ENCODE peak calls at places on chromosomes 1 and 21, in four cellular contexts. One of them, this sample, is unnamed. For H3K4me1, the result is how much of the 10 kb centered on the place peaks cover.

GRCh38 chr1:72540674-72541073 is 258.3 kb upstream of the NEGR1 start:
- DNase-seq in mesendoderm: no peak
- DNase-seq in K562: no peak
- DNase-seq in MM.1S: no peak
- DNase-seq in this sample: no peak

GRCh38 chr1:209577346-209577745 is 6.2 kb upstream of the CAMK1G start:
- DNase-seq in mesendoderm: no peak
- DNase-seq in K562: no peak
- DNase-seq in MM.1S: no peak
- DNase-seq in this sample: no peak

GRCh38 chr1:161200992-161201827 is 957 bp upstream of the NDUFS2 start:
- DNase-seq in mesendoderm: no peak
- DNase-seq in K562: peak
- DNase-seq in MM.1S: no peak
- DNase-seq in this sample: peak

GRCh38 chr1:102842606-102843005 is 265.7 kb downstream of the COL11A1 start:
- DNase-seq in mesendoderm: peak
- DNase-seq in K562: no peak
- DNase-seq in MM.1S: no peak
- DNase-seq in this sample: no peak

GRCh38 chr1:229318056-229318455 is 24.8 kb downstream of the CCSAP start:
- DNase-seq in mesendoderm: peak
- DNase-seq in K562: no peak
- DNase-seq in MM.1S: no peak
- DNase-seq in this sample: no peak

GRCh38 chr21:37915941-37916794 is at the start of gene KCNJ6:
- DNase-seq in mesendoderm: peak
- DNase-seq in K562: peak
- DNase-seq in MM.1S: no peak
- DNase-seq in this sample: peak

GRCh38 chr21:14273736-14274538 is 58.0 kb downstream of the RBM11 start:
- DNase-seq in mesendoderm: peak
- DNase-seq in K562: peak
- DNase-seq in MM.1S: no peak
- DNase-seq in this sample: peak

GRCh38 chr1:150121236-150121862 is 28.4 kb upstream of the PLEKHO1 start:
- DNase-seq in mesendoderm: no peak
- DNase-seq in K562: no peak
- DNase-seq in MM.1S: no peak
- DNase-seq in this sample: no peak

GRCh38 chr1:156772728-156773497 is 5.6 kb downstream of the PRCC start:
- DNase-seq in mesendoderm: peak
- DNase-seq in K562: peak
- DNase-seq in MM.1S: no peak
- DNase-seq in this sample: no peak

GRCh38 chr1:48007044-48007443 is 9.9 kb upstream of the TRABD2B start:
- DNase-seq in mesendoderm: no peak
- DNase-seq in K562: peak
- DNase-seq in MM.1S: peak
- DNase-seq in this sample: no peak

GRCh38 chr1:979744-980072 is 2.2 kb downstream of the PERM1 start:
- DNase-seq in mesendoderm: no peak
- DNase-seq in K562: no peak
- DNase-seq in MM.1S: no peak
- DNase-seq in this sample: no peak

GRCh38 chr1:154178006-154178405 is 13.9 kb downstream of the TPM3 start:
- DNase-seq in mesendoderm: no peak
- DNase-seq in K562: peak
- DNase-seq in MM.1S: no peak
- DNase-seq in this sample: no peak

GRCh38 chr1:239672256-239672655 is 285.9 kb downstream of the CHRM3 start:
- DNase-seq in mesendoderm: peak
- DNase-seq in K562: no peak
- DNase-seq in MM.1S: no peak
- DNase-seq in this sample: no peak

GRCh38 chr21:29260461-29260860 is 38.3 kb upstream of the BACH1 start:
- DNase-seq in mesendoderm: no peak
- DNase-seq in K562: no peak
- DNase-seq in MM.1S: no peak
- DNase-seq in this sample: no peak

GRCh38 chr1:204509186-204509635 is 7.0 kb upstream of the MDM4 start:
- DNase-seq in mesendoderm: no peak
- DNase-seq in K562: no peak
- DNase-seq in MM.1S: no peak
- DNase-seq in this sample: no peak

GRCh38 chr1:177106614-177107365 is 57.7 kb downstream of the ASTN1 start:
- DNase-seq in mesendoderm: no peak
- DNase-seq in K562: no peak
- DNase-seq in MM.1S: no peak
- DNase-seq in this sample: no peak

GRCh38 chr1:168092566-168093355 is 44.0 kb downstream of the GPR161 start:
- DNase-seq in mesendoderm: peak
- DNase-seq in K562: peak
- DNase-seq in MM.1S: no peak
- DNase-seq in this sample: peak

GRCh38 chr1:185532853-185533252 is 201.3 kb upstream of the HMCN1 start:
- DNase-seq in mesendoderm: no peak
- DNase-seq in K562: no peak
- DNase-seq in MM.1S: no peak
- DNase-seq in this sample: no peak

GRCh38 chr1:169692766-169693460 is 18.5 kb downstream of the SELL start:
- DNase-seq in mesendoderm: no peak
- DNase-seq in K562: no peak
- DNase-seq in MM.1S: peak
- DNase-seq in this sample: no peak

GRCh38 chr1:10866314-10867091 is 70.1 kb upstream of the CASZ1 start:
- DNase-seq in mesendoderm: peak
- DNase-seq in K562: peak
- DNase-seq in MM.1S: no peak
- DNase-seq in this sample: peak

GRCh38 chr1:39886757-39887231 is 3.5 kb upstream of the TRIT1 start:
- DNase-seq in mesendoderm: peak
- DNase-seq in K562: no peak
- DNase-seq in MM.1S: no peak
- DNase-seq in this sample: no peak

GRCh38 chr1:2044510-2045319 is 5.5 kb upstream of the PRKCZ start:
- DNase-seq in mesendoderm: peak
- DNase-seq in K562: peak
- DNase-seq in MM.1S: peak
- DNase-seq in this sample: peak

GRCh38 chr21:45640001-45640887 is 3.3 kb upstream of the PCBP3 start:
- DNase-seq in mesendoderm: peak
- DNase-seq in K562: no peak
- DNase-seq in MM.1S: peak
- DNase-seq in this sample: peak
- H3K9ac ChIP-seq in mesendoderm: no peak
- H3K9ac ChIP-seq in K562: no peak
- H3K9ac ChIP-seq in MM.1S: peak
- H3K9ac ChIP-seq in this sample: no peak

GRCh38 chr1:69573911-69574310 is 6.2 kb downstream of the LRRC7 start:
- DNase-seq in mesendoderm: no peak
- DNase-seq in K562: no peak
- DNase-seq in MM.1S: no peak
- DNase-seq in this sample: no peak
- H3K27ac ChIP-seq in mesendoderm: no peak
- H3K27ac ChIP-seq in K562: no peak
- H3K27ac ChIP-seq in MM.1S: no peak
- H3K27ac ChIP-seq in this sample: no peak

GRCh38 chr1:235639586-235640205 is 9.9 kb downstream of the GNG4 start:
- DNase-seq in mesendoderm: no peak
- DNase-seq in K562: no peak
- DNase-seq in MM.1S: no peak
- DNase-seq in this sample: peak

GRCh38 chr1:235640580-235640979 is 9.0 kb downstream of the GNG4 start:
- DNase-seq in mesendoderm: no peak
- DNase-seq in K562: no peak
- DNase-seq in MM.1S: no peak
- DNase-seq in this sample: peak

GRCh38 chr1:235642021-235642942 is 7.3 kb downstream of the GNG4 start:
- DNase-seq in mesendoderm: peak
- DNase-seq in K562: peak
- DNase-seq in MM.1S: no peak
- DNase-seq in this sample: peak

GRCh38 chr1:235635938-235636663 is 13.5 kb downstream of the GNG4 start:
- DNase-seq in mesendoderm: no peak
- DNase-seq in K562: no peak
- DNase-seq in MM.1S: no peak
- DNase-seq in this sample: peak

GRCh38 chr1:235637756-235638155 is 11.8 kb downstream of the GNG4 start:
- DNase-seq in mesendoderm: no peak
- DNase-seq in K562: no peak
- DNase-seq in MM.1S: no peak
- DNase-seq in this sample: peak
- H3K4me1 ChIP-seq in mesendoderm: under half
- H3K4me1 ChIP-seq in K562: under half
- H3K4me1 ChIP-seq in MM.1S: under half
- H3K4me1 ChIP-seq in this sample: under half

GRCh38 chr1:243497939-243498681 is 242.3 kb downstream of the SDCCAG8 start:
- DNase-seq in mesendoderm: no peak
- DNase-seq in K562: no peak
- DNase-seq in MM.1S: no peak
- DNase-seq in this sample: no peak

GRCh38 chr1:243495032-243495431 is 239.2 kb downstream of the SDCCAG8 start:
- DNase-seq in mesendoderm: no peak
- DNase-seq in K562: no peak
- DNase-seq in MM.1S: no peak
- DNase-seq in this sample: no peak

GRCh38 chr1:243495442-243496172 is 239.8 kb downstream of the SDCCAG8 start:
- DNase-seq in mesendoderm: no peak
- DNase-seq in K562: no peak
- DNase-seq in MM.1S: no peak
- DNase-seq in this sample: no peak

GRCh38 chr1:243496806-243497205 is 241.0 kb downstream of the SDCCAG8 start:
- DNase-seq in mesendoderm: no peak
- DNase-seq in K562: no peak
- DNase-seq in MM.1S: no peak
- DNase-seq in this sample: no peak

GRCh38 chr1:243496173-243496553 is 240.3 kb downstream of the SDCCAG8 start:
- DNase-seq in mesendoderm: no peak
- DNase-seq in K562: no peak
- DNase-seq in MM.1S: no peak
- DNase-seq in this sample: no peak
- H3K9ac ChIP-seq in mesendoderm: no peak
- H3K9ac ChIP-seq in K562: no peak
- H3K9ac ChIP-seq in MM.1S: no peak
- H3K9ac ChIP-seq in this sample: no peak

GRCh38 chr1:59701376-59701775 is 113.4 kb upstream of the HOOK1 start:
- DNase-seq in mesendoderm: no peak
- DNase-seq in K562: no peak
- DNase-seq in MM.1S: no peak
- DNase-seq in this sample: no peak

GRCh38 chr1:59705849-59706599 is 108.7 kb upstream of the HOOK1 start:
- DNase-seq in mesendoderm: no peak
- DNase-seq in K562: no peak
- DNase-seq in MM.1S: no peak
- DNase-seq in this sample: no peak

GRCh38 chr1:59703226-59703917 is 111.4 kb upstream of the HOOK1 start:
- DNase-seq in mesendoderm: no peak
- DNase-seq in K562: no peak
- DNase-seq in MM.1S: no peak
- DNase-seq in this sample: no peak

GRCh38 chr1:59704721-59705120 is 110.0 kb upstream of the HOOK1 start:
- DNase-seq in mesendoderm: no peak
- DNase-seq in K562: no peak
- DNase-seq in MM.1S: no peak
- DNase-seq in this sample: no peak

DNA sequence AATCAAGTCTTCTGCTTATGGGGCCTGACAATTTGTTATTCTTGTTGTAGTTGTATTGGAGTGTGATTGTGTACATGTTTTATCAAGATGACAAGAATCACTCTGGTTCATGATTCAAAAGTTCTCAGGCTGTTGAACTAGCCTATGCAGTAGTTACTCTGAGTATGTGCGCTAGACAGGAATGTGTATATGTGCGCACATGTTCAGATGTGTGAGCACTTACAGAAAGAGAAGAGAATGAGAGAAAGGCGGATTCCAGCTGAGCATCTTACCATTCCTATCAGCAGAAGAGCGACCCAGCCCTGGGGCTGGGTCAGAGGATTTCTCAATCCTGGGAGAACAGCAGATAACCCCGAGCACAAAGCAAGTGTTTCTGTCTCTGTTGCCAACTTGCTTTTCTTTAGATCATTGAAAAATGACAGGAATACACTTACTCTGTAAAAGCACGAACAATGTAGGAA is 110.8 kb upstream of the HOOK1 start:
- DNase-seq in mesendoderm: no peak
- DNase-seq in K562: no peak
- DNase-seq in MM.1S: no peak
- DNase-seq in this sample: no peak
- H3K27ac ChIP-seq in mesendoderm: no peak
- H3K27ac ChIP-seq in K562: no peak
- H3K27ac ChIP-seq in MM.1S: no peak
- H3K27ac ChIP-seq in this sample: no peak

GRCh38 chr1:64976361-64976760 is 10.0 kb upstream of the JAK1 start:
- DNase-seq in mesendoderm: no peak
- DNase-seq in K562: no peak
- DNase-seq in MM.1S: no peak
- DNase-seq in this sample: no peak

GRCh38 chr1:64980745-64981601 is 14.6 kb upstream of the JAK1 start:
- DNase-seq in mesendoderm: no peak
- DNase-seq in K562: no peak
- DNase-seq in MM.1S: no peak
- DNase-seq in this sample: no peak

GRCh38 chr1:64982134-64982533 is 15.8 kb upstream of the JAK1 start:
- DNase-seq in mesendoderm: no peak
- DNase-seq in K562: no peak
- DNase-seq in MM.1S: no peak
- DNase-seq in this sample: no peak

GRCh38 chr1:64981602-64981981 is 15.2 kb upstream of the JAK1 start:
- DNase-seq in mesendoderm: no peak
- DNase-seq in K562: no peak
- DNase-seq in MM.1S: no peak
- DNase-seq in this sample: no peak

GRCh38 chr1:64979358-64979757 is 13.0 kb upstream of the JAK1 start:
- DNase-seq in mesendoderm: no peak
- DNase-seq in K562: no peak
- DNase-seq in MM.1S: no peak
- DNase-seq in this sample: no peak
- H3K4me1 ChIP-seq in mesendoderm: under half
- H3K4me1 ChIP-seq in K562: under half
- H3K4me1 ChIP-seq in MM.1S: under half
- H3K4me1 ChIP-seq in this sample: under half